ENCODE peak calls at places on chromosomes 5 and 9, in five cellular contexts. I, F, V, D and K are unnamed samples.

GRCh38 chr9:69104830-69105527 is 69.1 kb upstream of the TJP2 start:
- DNase-seq in I (no peak), F (no peak), V (peak; percentile 85), D (peak; percentile 82), K (no peak)

GRCh38 chr9:69122086-69122390 is 52.0 kb upstream of the TJP2 start:
- DNase-seq in I (peak; percentile 71), F (peak; percentile 53), V (peak; percentile 89), D (peak; percentile 66), K (peak; percentile 74)

GRCh38 chr5:87751801-87752200 is 339.1 kb upstream of the CCNH start:
- DNase-seq in I (no peak), F (no peak), V (no peak), D (no peak), K (no peak)

GRCh38 chr5:56018860-56019259 is 24.1 kb upstream of the IL6ST start:
- DNase-seq in I (no peak), F (no peak), V (no peak), D (no peak), K (no peak)

GRCh38 chr5:94691947-94692346 is 73.5 kb downstream of the SLF1 start:
- DNase-seq in I (no peak), F (peak; percentile 89), V (no peak), D (no peak), K (peak; percentile 86)

GRCh38 chr5:14908195-14908594 is 36.6 kb upstream of the ANKH start:
- DNase-seq in I (no peak), F (no peak), V (no peak), D (no peak), K (peak; percentile 78)

GRCh38 chr5:73218552-73219171 is 45.7 kb downstream of the TMEM174 start:
- DNase-seq in I (no peak), F (peak; percentile 48), V (no peak), D (no peak), K (peak; percentile 56)

GRCh38 chr5:171628344-171628743 is 157.3 kb upstream of the SMIM23 start:
- DNase-seq in I (no peak), F (no peak), V (no peak), D (no peak), K (no peak)

GRCh38 chr9:104864675-104865104 is 63.3 kb downstream of the ABCA1 start:
- DNase-seq in I (no peak), F (peak; percentile 79), V (no peak), D (no peak), K (peak; percentile 83)

GRCh38 chr9:38026021-38026809 is 42.8 kb downstream of the SHB start:
- DNase-seq in I (no peak), F (peak; percentile 95), V (no peak), D (peak; percentile 41), K (peak; percentile 86)

GRCh38 chr5:145473032-145473642 is 362.0 kb downstream of the PRELID2 start:
- DNase-seq in I (no peak), F (no peak), V (no peak), D (no peak), K (peak; percentile 47)

GRCh38 chr5:83608122-83608521 is 112.5 kb downstream of the HAPLN1 start:
- DNase-seq in I (no peak), F (peak; percentile 50), V (no peak), D (no peak), K (peak; percentile 73)

GRCh38 chr5:59133801-59134261 is 551.0 kb downstream of the RAB3C start:
- DNase-seq in I (no peak), F (peak; percentile 83), V (no peak), D (no peak), K (peak; percentile 84)

GRCh38 chr5:143153332-143154119 is 250.0 kb downstream of the NR3C1 start:
- DNase-seq in I (peak; percentile 74), F (peak; percentile 85), V (no peak), D (no peak), K (no peak)

GRCh38 chr5:2877520-2877919 is 126.0 kb upstream of the IRX2 start:
- DNase-seq in I (no peak), F (no peak), V (peak; percentile 3), D (no peak), K (no peak)

GRCh38 chr9:113649054-113649453 is 185.5 kb downstream of the RGS3 start:
- DNase-seq in I (peak; percentile 78), F (no peak), V (peak; percentile 67), D (no peak), K (peak; percentile 60)

GRCh38 chr5:126044111-126044668 is 379.0 kb upstream of the GRAMD2B start:
- DNase-seq in I (no peak), F (peak; percentile 88), V (no peak), D (no peak), K (peak; percentile 97)

GRCh38 chr5:75412111-75412990 is 75.3 kb downstream of the HMGCR start:
- DNase-seq in I (no peak), F (no peak), V (no peak), D (no peak), K (no peak)

GRCh38 chr9:6973762-6974161 is 216.0 kb downstream of the KDM4C start:
- DNase-seq in I (no peak), F (no peak), V (no peak), D (no peak), K (no peak)

GRCh38 chr5:107696071-107696470 is 25.3 kb upstream of the EFNA5 start:
- DNase-seq in I (no peak), F (no peak), V (no peak), D (no peak), K (no peak)

GRCh38 chr5:126920291-126920690 is 110.1 kb downstream of the MARCHF3 start:
- DNase-seq in I (no peak), F (peak; percentile 25), V (no peak), D (no peak), K (peak; percentile 74)

GRCh38 chr5:173793677-173794570 is 94.2 kb upstream of the CPEB4 start:
- DNase-seq in I (no peak), F (no peak), V (peak; percentile 62), D (no peak), K (no peak)

GRCh38 chr5:59873113-59873512 is 20.4 kb downstream of the PDE4D start:
- DNase-seq in I (no peak), F (peak; percentile 75), V (no peak), D (no peak), K (peak; percentile 28)

GRCh38 chr5:170181902-170182301 is 50.9 kb upstream of the C5orf58 start:
- DNase-seq in I (no peak), F (no peak), V (no peak), D (no peak), K (no peak)

GRCh38 chr5:57577432-57578175 is 95.0 kb upstream of the ACTBL2 start:
- DNase-seq in I (no peak), F (no peak), V (no peak), D (no peak), K (no peak)
- TF ChIP-seq CTCF in I (no peak), F (no peak), V (no peak), D (no peak), K (no peak)

GRCh38 chr9:131618071-131618479 is 72.8 kb downstream of the PRRT1B start:
- DNase-seq in I (peak; percentile 75), F (no peak), V (no peak), D (peak; percentile 52), K (peak; percentile 41)

GRCh38 chr9:131616983-131617604 is 71.8 kb downstream of the PRRT1B start:
- DNase-seq in I (no peak), F (no peak), V (no peak), D (no peak), K (no peak)

GRCh38 chr9:131618785-131619184 is 73.5 kb downstream of the PRRT1B start:
- DNase-seq in I (no peak), F (no peak), V (no peak), D (no peak), K (no peak)

GRCh38 chr9:131619680-131620079 is 74.4 kb downstream of the PRRT1B start:
- DNase-seq in I (no peak), F (no peak), V (no peak), D (no peak), K (no peak)

GRCh38 chr9:131617611-131618010 is 72.3 kb downstream of the PRRT1B start:
- DNase-seq in I (no peak), F (no peak), V (no peak), D (no peak), K (no peak)
- H3K36me3 ChIP-seq in I (peaks cover 83% of the 10 kb centered on the region), F (peaks cover 19% of the 10 kb centered on the region), V (peaks cover 98% of the 10 kb centered on the region), D (peaks cover 10% of the 10 kb centered on the region), K (peaks cover 4% of the 10 kb centered on the region)

GRCh38 chr5:178368278-178368677 is 135.7 kb upstream of the PHYKPL start:
- DNase-seq in I (no peak), F (no peak), V (peak; percentile 10), D (no peak), K (no peak)
- H3K27ac ChIP-seq in I (no peak overlapping the region), F (no peak overlapping the region), V (no peak overlapping the region), D (no peak overlapping the region), K (no peak overlapping the region)

DNA sequence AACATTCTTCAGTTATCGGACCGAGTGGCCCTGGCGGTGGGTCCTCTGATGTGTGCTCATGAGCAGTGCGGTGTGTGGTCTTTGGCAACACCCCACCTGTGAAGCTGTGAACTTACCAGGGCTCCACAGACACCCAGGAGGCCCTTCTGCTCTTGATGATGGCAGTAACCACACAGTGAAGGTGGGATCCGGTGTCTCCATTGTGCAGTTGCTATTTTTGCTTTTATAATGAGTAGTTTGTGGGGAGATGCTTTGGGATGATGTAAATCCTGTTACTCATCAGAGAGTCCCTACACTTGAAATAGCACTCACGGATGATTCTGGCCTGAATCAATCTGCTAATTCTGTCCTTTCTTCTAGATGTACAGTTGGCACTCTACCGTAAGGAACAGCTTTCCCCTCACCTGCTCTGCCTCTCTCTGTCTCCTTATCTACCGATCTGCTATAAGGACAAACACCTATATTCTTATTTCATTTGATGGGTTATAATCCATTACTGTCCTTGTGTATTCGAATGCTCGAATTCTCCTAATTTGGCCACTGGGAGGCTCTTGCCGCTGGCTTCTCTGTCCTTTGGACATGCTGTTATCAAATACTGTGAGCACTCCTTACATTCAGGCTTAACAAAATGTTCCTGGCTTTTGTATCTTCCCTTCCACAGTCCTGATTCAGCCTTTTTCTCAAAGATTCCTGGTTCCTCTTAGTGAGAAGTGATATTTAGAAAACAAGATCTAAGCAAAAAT is 20.2 kb downstream of the ATPSCKMT start:
- DNase-seq in I (no peak), F (peak; percentile 92), V (no peak), D (no peak), K (peak; percentile 13)
- TF ChIP-seq CTCF in I (no peak), F (peak; percentile 62), V (no peak), D (no peak), K (peak; percentile 18)

DNA sequence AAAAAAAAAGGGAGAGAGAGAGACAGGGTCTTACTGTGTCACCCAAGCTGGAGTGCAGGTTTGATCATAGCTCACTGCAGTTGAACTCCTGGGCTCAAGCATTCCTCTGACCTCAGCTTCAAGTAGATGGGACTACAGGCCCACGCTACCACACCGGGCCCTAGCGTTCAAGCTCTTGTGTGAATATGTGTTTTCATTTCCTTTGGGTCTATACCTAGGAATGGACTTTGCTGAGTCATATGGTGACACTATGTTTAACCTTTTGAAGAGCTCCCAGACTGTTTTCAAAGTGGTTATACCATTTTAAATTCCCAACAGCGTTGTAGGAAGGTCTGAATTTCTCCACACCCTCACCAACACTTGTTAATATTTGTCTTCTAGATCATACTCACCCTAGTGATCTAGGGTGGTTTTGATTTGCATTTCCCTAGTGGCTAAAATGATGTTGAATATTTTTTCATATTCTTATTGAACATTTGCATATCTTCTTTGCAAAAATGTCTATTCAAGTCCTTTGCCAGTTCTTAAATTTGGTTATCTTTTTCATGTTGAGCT is 33.6 kb downstream of the FAF2 start:
- DNase-seq in I (no peak), F (peak; percentile 43), V (no peak), D (no peak), K (no peak)
- H3K36me3 ChIP-seq in I (peaks cover 39% of the 10 kb centered on the region), F (peaks cover 17% of the 10 kb centered on the region), V (peaks cover 58% of the 10 kb centered on the region), D (peaks cover 9% of the 10 kb centered on the region), K (peaks cover 25% of the 10 kb centered on the region)